ENCODE peak calls at places on chromosomes 1 and 21, in four cellular contexts. I is fibroblast of lung, Z is WTC11, J is mammary epithelial cell. O is an unnamed sample.

GRCh38 chr1:12542596-12543592 is 75.1 kb downstream of the DHRS3 start:
- DNase-seq in I (no peak), J (no peak), Z (no peak), O (no peak)

GRCh38 chr1:15039017-15039648 is 114.4 kb upstream of the TMEM51 start:
- DNase-seq in I (no peak), Z (no peak), J (no peak), O (no peak)

GRCh38 chr1:27122652-27123051 is 32.3 kb downstream of the SLC9A1 start:
- DNase-seq in I (peak; percentile 69), Z (no peak), J (no peak), O (no peak)

GRCh38 chr1:172383541-172383940 is 36.9 kb upstream of the C1orf105 start:
- DNase-seq in J (no peak), I (peak; percentile 88), Z (no peak), O (no peak)

GRCh38 chr1:244165701-244166100 is 114.6 kb downstream of the ZBTB18 start:
- DNase-seq in I (no peak), Z (no peak), J (peak; percentile 16), O (no peak)

GRCh38 chr1:159817276-159818041 is 9.2 kb upstream of the SLAMF8 start:
- DNase-seq in I (peak; percentile 20), J (no peak), Z (no peak), O (no peak)

GRCh38 chr1:62426794-62427193 is 10.1 kb upstream of the USP1 start:
- DNase-seq in Z (no peak), J (no peak), I (no peak), O (no peak)

GRCh38 chr1:197041486-197042353 is 25.3 kb downstream of the F13B start:
- DNase-seq in I (no peak), J (peak; percentile 12), Z (no peak), O (no peak)

GRCh38 chr1:180581635-180582039 is 22.9 kb downstream of the OVAAL start:
- DNase-seq in J (peak; percentile 20), I (peak; percentile 82), Z (no peak), O (no peak)

GRCh38 chr1:162840256-162840839 is 20.6 kb downstream of the CCDC190 start:
- DNase-seq in J (no peak), I (no peak), Z (no peak), O (no peak)

GRCh38 chr1:227245613-227246320 is 72.5 kb downstream of the CDC42BPA start:
- DNase-seq in J (peak; percentile 50), I (peak; percentile 15), Z (no peak), O (no peak)

GRCh38 chr1:229364216-229365065 is 21.6 kb upstream of the CCSAP start:
- DNase-seq in Z (no peak), J (no peak), I (peak; percentile 4), O (no peak)

GRCh38 chr1:84435159-84435558 is 36.9 kb downstream of the DNASE2B start:
- DNase-seq in J (no peak), Z (no peak), I (no peak), O (no peak)

GRCh38 chr21:32257952-32258785 is 20.7 kb downstream of the MIS18A start:
- DNase-seq in J (peak; percentile 68), I (peak; percentile 71), Z (peak; percentile 73), O (peak; percentile 65)

GRCh38 chr1:40305451-40305850 is 11.6 kb downstream of the COL9A2 start:
- DNase-seq in Z (peak; percentile 27), J (no peak), I (no peak), O (no peak)

GRCh38 chr1:36136535-36136934 is 11.5 kb upstream of the COL8A2 start:
- DNase-seq in Z (no peak), I (peak; percentile 94), J (peak; percentile 44), O (no peak)

GRCh38 chr1:150708595-150708994 is 11.6 kb upstream of the GOLPH3L start:
- DNase-seq in J (no peak), I (no peak), Z (no peak), O (no peak)

GRCh38 chr1:72586023-72586685 is 303.8 kb upstream of the NEGR1 start:
- DNase-seq in J (no peak), I (no peak), Z (no peak), O (no peak)
- TF ChIP-seq CTCF in J (no peak), I (no peak), Z (no peak), O (no peak)

DNA sequence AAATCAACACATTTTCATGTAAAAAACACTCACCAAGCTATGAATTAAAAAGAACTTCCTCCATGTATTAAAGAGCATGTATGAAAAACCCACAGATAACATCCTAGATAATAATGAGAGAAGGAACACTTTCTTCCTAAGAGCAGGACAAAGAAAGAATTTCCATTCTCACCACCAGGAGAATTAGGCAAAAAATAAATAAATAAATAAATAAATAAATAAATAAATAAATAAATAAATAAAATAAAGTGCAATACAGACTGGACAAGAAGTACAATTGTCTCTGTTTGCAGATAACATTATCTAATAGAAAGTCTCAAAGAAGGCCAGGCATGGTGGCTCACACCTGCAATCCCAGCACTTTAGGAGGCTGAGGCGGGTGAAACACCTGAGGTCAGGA is 218.2 kb downstream of the BRINP3 start:
- DNase-seq in I (no peak), Z (no peak), J (no peak), O (no peak)
- TF ChIP-seq CTCF in I (no peak), Z (no peak), J (no peak), O (no peak)

DNA sequence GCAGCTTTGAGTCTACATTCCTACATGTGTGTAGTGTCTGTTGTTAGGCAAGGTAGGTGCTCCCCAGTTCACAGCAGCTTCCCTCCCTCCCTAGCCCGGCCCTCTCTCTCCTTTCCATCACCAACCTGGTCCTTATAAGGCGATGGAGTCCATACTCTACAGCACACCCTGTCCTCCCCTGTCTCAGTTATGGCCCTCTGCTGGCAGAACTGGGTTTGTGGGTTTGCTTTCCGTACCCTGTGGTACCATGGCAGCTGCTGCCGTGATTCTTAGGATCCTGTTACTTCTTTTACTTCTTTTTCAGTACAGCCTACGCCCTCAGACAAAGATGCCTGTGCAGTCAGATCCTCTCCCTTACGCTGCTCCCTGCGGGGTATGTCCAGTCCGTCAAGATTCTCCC is 31.7 kb downstream of the AK5 start:
- DNase-seq in J (no peak), I (peak; percentile 1), Z (peak; percentile 62), O (no peak)
- TF ChIP-seq CTCF in J (peak; percentile 20), I (peak; percentile 50), Z (no peak), O (peak; percentile 48)

GRCh38 chr1:30184393-30185141 is 538.8 kb downstream of the MATN1 start:
- DNase-seq in I (no peak), J (no peak), Z (no peak), O (no peak)

GRCh38 chr1:30183895-30184294 is 539.5 kb downstream of the MATN1 start:
- DNase-seq in I (no peak), J (no peak), Z (no peak), O (no peak)

GRCh38 chr1:30185313-30185712 is 538.1 kb downstream of the MATN1 start:
- DNase-seq in J (no peak), Z (no peak), I (no peak), O (no peak)

GRCh38 chr1:30185809-30186208 is 537.6 kb downstream of the MATN1 start:
- DNase-seq in J (no peak), I (no peak), Z (no peak), O (no peak)

GRCh38 chr1:30183006-30183405 is 540.4 kb downstream of the MATN1 start:
- DNase-seq in I (no peak), J (no peak), Z (no peak), O (no peak)
- TF ChIP-seq CTCF in I (no peak), J (no peak), Z (no peak), O (no peak)

O was measured in neural crest cell.